ENCODE peak calls at places on chromosomes 6 and 20, in nine cellular contexts. G is kidney epithelial cell, P is AG09309, R is mammary epithelial cell, T is cardiac muscle cell, F is BJ, I is GM23338, M is IMR-90, K is brain microvascular endothelial cell. X is an unnamed sample.

GRCh38 chr6:28922004-28922840 is 1.6 kb downstream of the TRIM27 start:
- DNase-seq in M (peak), I (no peak), K (peak), P (no peak), G (no peak), R (peak), T (peak), F (no peak), X (no peak)

GRCh38 chr6:42564496-42564890 is 664 bp downstream of the UBR2 start:
- DNase-seq in M (no peak), P (no peak), F (no peak), R (no peak), T (no peak), K (no peak), I (no peak), G (no peak), X (no peak)

GRCh38 chr6:104017410-104018381 is 842.0 kb downstream of the HACE1 start:
- DNase-seq in T (no peak), R (no peak), P (no peak), M (no peak), F (no peak), K (no peak), I (no peak), G (no peak), X (no peak)

GRCh38 chr6:2959909-2960719 is 11.3 kb downstream of the SERPINB6 start:
- DNase-seq in M (peak), I (peak), F (peak), R (peak), T (peak), K (peak), G (peak), P (peak), X (peak)

GRCh38 chr6:148758492-148758891 is 11.7 kb downstream of the UST start:
- DNase-seq in K (no peak), R (no peak), F (no peak), T (peak), G (no peak), P (no peak), I (no peak), M (no peak), X (peak)

GRCh38 chr6:87151786-87152527 is 3.4 kb upstream of the ZNF292 start:
- DNase-seq in I (peak), T (peak), G (no peak), F (no peak), P (no peak), M (peak), R (peak), K (peak), X (no peak)

GRCh38 chr20:31716818-31717477 is 5.7 kb downstream of the BCL2L1 start:
- DNase-seq in I (no peak), R (no peak), F (no peak), T (no peak), K (no peak), P (no peak), M (no peak), G (no peak), X (no peak)

GRCh38 chr20:58162976-58163375 is 65.5 kb downstream of the ANKRD60 start:
- DNase-seq in P (no peak), R (no peak), M (no peak), K (no peak), G (no peak), I (no peak), T (no peak), F (peak), X (no peak)

GRCh38 chr6:121260651-121261102 is 73.6 kb downstream of the TBC1D32 start:
- DNase-seq in K (peak), I (no peak), F (no peak), P (no peak), R (peak), M (peak), G (no peak), T (peak), X (no peak)

GRCh38 chr20:59386819-59387218 is 86.4 kb downstream of the EDN3 start:
- DNase-seq in K (no peak), G (no peak), T (no peak), R (no peak), I (peak), P (no peak), F (no peak), M (no peak), X (no peak)

GRCh38 chr6:15769471-15770088 is 106.8 kb upstream of the DTNBP1 start:
- DNase-seq in P (no peak), K (no peak), G (peak), M (no peak), F (no peak), I (no peak), T (no peak), R (no peak), X (no peak)

GRCh38 chr20:45890077-45890996 is 671 bp downstream of the NEURL2 start:
- DNase-seq in G (no peak), I (peak), K (peak), F (no peak), M (peak), P (no peak), R (no peak), T (peak), X (no peak)

GRCh38 chr6:16413399-16413798 is 175.0 kb downstream of the GMPR start:
- DNase-seq in M (peak), F (no peak), G (no peak), K (no peak), P (no peak), T (no peak), R (no peak), I (no peak), X (no peak)

GRCh38 chr20:47957135-47957534 is 171.9 kb upstream of the SULF2 start:
- DNase-seq in T (no peak), I (no peak), M (no peak), P (no peak), R (no peak), K (no peak), G (no peak), F (no peak), X (no peak)

GRCh38 chr20:48682529-48683385 is 145.0 kb downstream of the PREX1 start:
- DNase-seq in T (peak), M (peak), I (peak), G (peak), R (peak), K (peak), F (peak), P (peak), X (peak)

GRCh38 chr6:85394853-85395538 is 54.9 kb upstream of the NT5E start:
- DNase-seq in F (no peak), T (peak), K (no peak), I (no peak), M (peak), R (no peak), P (no peak), G (no peak), X (no peak)

GRCh38 chr6:155782739-155783459 is 327.3 kb upstream of the NOX3 start:
- DNase-seq in G (no peak), I (no peak), P (peak), F (peak), K (no peak), R (no peak), T (no peak), M (peak), X (peak)

GRCh38 chr6:39791311-39791710 is 865 bp upstream of the DAAM2 start:
- DNase-seq in T (peak), G (no peak), F (no peak), M (no peak), R (no peak), K (no peak), P (no peak), I (peak), X (no peak)

GRCh38 chr6:111711476-111711875 is 105.8 kb upstream of the TRAF3IP2 start:
- DNase-seq in G (no peak), R (no peak), F (no peak), P (no peak), K (no peak), T (no peak), I (peak), M (no peak), X (no peak)

GRCh38 chr20:40945754-40946451 is 82.7 kb upstream of the TOP1 start:
- DNase-seq in K (peak), P (no peak), G (no peak), M (peak), R (no peak), I (peak), T (peak), F (no peak), X (no peak)

GRCh38 chr20:21105429-21106170 is 558 bp downstream of the LINC00237 start:
- DNase-seq in T (no peak), I (peak), G (no peak), F (no peak), P (no peak), K (no peak), R (no peak), M (no peak), X (no peak)

GRCh38 chr6:44470106-44470446 is 82.6 kb downstream of the CDC5L start:
- DNase-seq in G (no peak), T (no peak), F (no peak), R (no peak), P (no peak), I (no peak), K (no peak), M (no peak), X (no peak)

GRCh38 chr6:89297695-89298351 is 17.3 kb downstream of the GABRR2 start:
- DNase-seq in K (peak), T (peak), M (peak), G (peak), P (peak), I (no peak), R (peak), F (peak), X (peak)

GRCh38 chr6:166988674-166989201 is 10.5 kb upstream of the CEP43 start:
- DNase-seq in G (no peak), R (no peak), I (peak), F (no peak), M (no peak), P (no peak), K (no peak), T (no peak), X (no peak)

GRCh38 chr6:40541556-40542174 is 45.5 kb downstream of the LRFN2 start:
- DNase-seq in M (no peak), F (no peak), P (no peak), I (no peak), R (no peak), K (no peak), G (no peak), T (no peak), X (no peak)

GRCh38 chr6:20740088-20740487 is 205.8 kb downstream of the CDKAL1 start:
- DNase-seq in F (no peak), P (no peak), K (no peak), M (no peak), R (no peak), I (no peak), G (no peak), T (no peak), X (no peak)

GRCh38 chr20:44615169-44615791 is 32.9 kb downstream of the PKIG start:
- DNase-seq in T (peak), P (no peak), K (no peak), I (peak), F (no peak), R (no peak), M (peak), G (no peak), X (no peak)

GRCh38 chr6:164200071-164200470 is 785.6 kb downstream of the QKI start:
- DNase-seq in I (no peak), K (no peak), P (no peak), G (no peak), F (no peak), T (peak), R (no peak), M (no peak), X (no peak)

GRCh38 chr6:88982720-88983119 is 19.3 kb upstream of the RNGTT start:
- DNase-seq in G (no peak), K (peak), P (peak), R (peak), M (peak), I (peak), T (peak), F (peak), X (peak)

GRCh38 chr6:138307816-138308727 is 69.6 kb upstream of the SMIM28 start:
- DNase-seq in G (no peak), P (peak), K (peak), M (no peak), T (peak), I (peak), F (no peak), R (no peak), X (no peak)

GRCh38 chr6:13267142-13267621 is 61.2 kb downstream of the TBC1D7 start:
- DNase-seq in R (peak), G (peak), F (no peak), T (peak), K (peak), P (no peak), I (no peak), M (no peak), X (no peak)

GRCh38 chr6:31094389-31094881 is 17.9 kb downstream of the C6orf15 start:
- DNase-seq in M (no peak), P (no peak), R (peak), G (no peak), F (no peak), I (no peak), T (peak), K (no peak), X (no peak)

GRCh38 chr6:147695819-147696218 is 187.3 kb downstream of the SAMD5 start:
- DNase-seq in I (no peak), T (no peak), P (no peak), K (no peak), G (no peak), M (no peak), F (no peak), R (peak), X (no peak)

GRCh38 chr20:56223352-56223751 is 25.2 kb upstream of the MC3R start:
- DNase-seq in P (no peak), I (no peak), M (no peak), K (no peak), R (peak), F (no peak), G (no peak), T (no peak), X (no peak)

GRCh38 chr6:163466839-163467390 is 52.4 kb downstream of the QKI start:
- DNase-seq in T (no peak), G (no peak), P (no peak), F (no peak), R (no peak), I (no peak), K (no peak), M (no peak), X (no peak)

GRCh38 chr20:36086767-36087166 is 67.8 kb upstream of the EPB41L1 start:
- DNase-seq in F (no peak), G (no peak), P (no peak), R (peak), K (no peak), T (no peak), M (no peak), I (no peak), X (no peak)
- H3K4me3 ChIP-seq in F (no peak), G (no peak), P (no peak), R (no peak), K (no peak), T (no peak), M (no peak), I (no peak), X (no peak)

GRCh38 chr6:37608587-37608986 is 89.1 kb downstream of the MDGA1 start:
- DNase-seq in R (no peak), K (no peak), M (no peak), T (no peak), P (no peak), F (no peak), I (no peak), G (no peak), X (no peak)

GRCh38 chr6:37612475-37612874 is 85.2 kb downstream of the MDGA1 start:
- DNase-seq in R (peak), I (no peak), P (no peak), T (no peak), F (no peak), K (no peak), G (no peak), M (peak), X (no peak)

GRCh38 chr6:37611516-37611915 is 86.2 kb downstream of the MDGA1 start:
- DNase-seq in G (no peak), R (no peak), T (no peak), P (no peak), K (no peak), F (no peak), I (no peak), M (no peak), X (no peak)

GRCh38 chr6:37603284-37603683 is 94.4 kb downstream of the MDGA1 start:
- DNase-seq in M (no peak), G (no peak), P (no peak), I (no peak), R (no peak), K (no peak), F (no peak), T (no peak), X (no peak)

DNA sequence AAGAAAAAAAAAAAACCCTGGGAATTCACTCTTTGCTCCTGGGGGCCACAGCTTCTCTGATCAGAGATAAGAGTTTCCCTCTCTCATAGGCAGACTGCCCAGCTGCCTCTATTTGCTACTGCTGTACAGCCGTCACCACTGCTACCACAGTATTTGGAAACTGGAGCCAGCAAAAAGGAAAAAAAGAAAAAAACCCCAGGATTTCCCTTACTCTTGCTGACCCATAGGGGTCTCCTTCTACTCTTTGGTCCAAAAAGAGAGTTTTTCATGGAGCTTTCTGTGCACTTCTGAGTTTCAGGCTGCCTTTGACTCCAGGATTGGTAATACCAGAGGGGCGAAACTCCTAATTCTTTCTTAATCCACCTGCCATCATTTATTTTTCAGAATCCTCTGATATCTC is 89.7 kb downstream of the MDGA1 start:
- DNase-seq in K (peak), M (peak), P (no peak), I (peak), F (no peak), R (no peak), T (peak), G (no peak), X (no peak)
- TF ChIP-seq CTCF in K (peak), M (peak), P (peak), I (peak), F (peak), R (peak), T (peak), G (peak), X (peak)

DNA sequence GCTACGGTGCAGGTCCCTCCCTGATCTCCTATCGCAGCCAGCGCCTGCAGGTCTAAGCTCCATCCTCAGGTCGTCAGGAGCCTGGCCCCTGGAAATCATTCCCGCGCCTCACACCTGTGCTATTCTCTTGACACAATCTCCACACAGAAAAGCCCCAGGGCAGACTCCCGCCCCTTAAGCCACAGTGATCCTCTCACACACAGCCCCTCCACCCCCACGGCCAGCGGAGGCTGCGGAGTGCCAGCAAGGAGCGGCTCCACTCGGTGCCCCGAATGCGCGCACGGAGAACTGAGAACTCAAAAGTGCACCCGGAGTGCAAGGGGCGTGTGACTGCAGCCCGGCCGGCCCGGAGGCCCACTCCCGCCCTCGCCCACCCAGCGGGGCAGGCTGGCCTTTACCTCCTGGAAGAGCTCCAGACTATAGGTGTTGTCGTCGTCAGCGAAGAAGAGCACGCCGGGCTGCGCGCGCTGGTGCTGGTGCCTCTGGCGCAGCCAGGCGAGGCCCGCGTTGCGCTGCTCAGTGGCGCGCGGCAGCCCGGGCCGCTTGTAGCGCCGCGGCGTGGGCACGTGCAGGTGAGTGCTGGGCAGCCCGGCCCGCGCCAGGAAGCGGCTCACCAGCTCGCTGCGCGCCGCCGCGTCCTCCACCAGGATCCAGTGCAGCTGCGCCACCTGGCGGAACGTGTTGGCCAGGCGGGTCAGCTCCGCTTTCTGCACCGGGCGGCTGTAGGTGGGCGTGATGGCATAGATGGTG is 1.2 kb downstream of the B3GAT2 start:
- DNase-seq in T (peak), I (peak), G (peak), M (peak), F (no peak), R (peak), K (peak), P (no peak), X (peak)
- H3K4me3 ChIP-seq in T (peak), I (peak), G (peak), M (peak), F (peak), R (peak), K (peak), P (peak), X (peak)

DNA sequence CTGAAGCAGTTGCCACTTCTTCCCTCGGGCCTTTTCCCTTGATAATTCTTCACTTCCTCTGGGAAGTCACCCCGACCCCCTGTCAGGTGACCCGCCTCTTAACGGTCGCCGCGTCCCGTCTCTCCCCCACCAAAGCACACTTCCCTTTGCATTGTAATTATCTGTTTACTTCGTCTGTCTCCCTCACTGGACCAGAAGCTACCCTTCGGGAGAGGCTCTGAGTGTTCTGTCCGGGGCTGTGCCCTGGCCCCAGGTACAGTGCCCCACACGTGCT is 771 bp upstream of the SNAI1 start:
- DNase-seq in M (no peak), G (no peak), K (no peak), I (no peak), R (no peak), T (no peak), F (no peak), P (no peak), X (no peak)
- TF ChIP-seq CTCF in M (no peak), G (no peak), K (no peak), I (no peak), R (no peak), T (no peak), F (no peak), P (no peak), X (no peak)

GRCh38 chr6:137216106-137216505 is 3.1 kb downstream of the IFNGR1 start:
- DNase-seq in R (peak), G (no peak), K (no peak), T (no peak), F (no peak), I (no peak), M (peak), P (no peak), X (no peak)
- H3K4me3 ChIP-seq in R (peak), G (no peak), K (no peak), T (no peak), F (no peak), I (no peak), M (no peak), P (no peak), X (no peak)

GRCh38 chr20:54477134-54477533 is 1.7 kb downstream of the DOK5 start:
- DNase-seq in M (no peak), T (no peak), I (no peak), P (no peak), R (no peak), K (no peak), G (no peak), F (no peak), X (no peak)

GRCh38 chr20:54477556-54477955 is 2.2 kb downstream of the DOK5 start:
- DNase-seq in M (peak), F (no peak), K (no peak), T (no peak), G (no peak), P (no peak), I (no peak), R (no peak), X (no peak)

GRCh38 chr20:54481442-54481841 is 6.0 kb downstream of the DOK5 start:
- DNase-seq in P (no peak), K (no peak), T (no peak), G (no peak), M (no peak), F (no peak), R (no peak), I (no peak), X (no peak)

GRCh38 chr20:54476336-54476928 is 1.0 kb downstream of the DOK5 start:
- DNase-seq in M (no peak), I (peak), F (no peak), P (no peak), G (no peak), T (no peak), R (no peak), K (no peak), X (no peak)

GRCh38 chr20:54479138-54479906 is 3.9 kb downstream of the DOK5 start:
- DNase-seq in R (no peak), F (no peak), G (no peak), I (peak), K (no peak), M (peak), P (no peak), T (no peak), X (no peak)
- TF ChIP-seq CTCF in R (no peak), F (no peak), G (peak), I (peak), K (peak), M (peak), P (peak), T (peak), X (peak)